ENCODE peak calls at places on chromosomes 1 and 21, in six cellular contexts. F is A549, Q is neuronal stem cell, R is astrocyte of the spinal cord, A is tibial artery, M is kidney. T is an unnamed sample.
A peak's percentile ranks its signal among the peaks of the same experiment; 100 is the strongest.

GRCh38 chr1:61951731-61952585 is 209.7 kb downstream of the PATJ start:
- DNase-seq in F (no peak), Q (peak; percentile 8), R (peak; percentile 78), A (no peak), M (no peak), T (no peak)

GRCh38 chr1:93079685-93080141 is 630 bp downstream of the MTF2 start:
- DNase-seq in F (no peak), Q (no peak), R (no peak), A (no peak), M (peak; percentile 77), T (peak; percentile 1)

GRCh38 chr1:201450721-201451291 is 18.2 kb downstream of the PHLDA3 start:
- DNase-seq in F (no peak), Q (no peak), R (peak; percentile 64), A (peak; percentile 68), M (peak; percentile 80), T (peak; percentile 93)

GRCh38 chr21:35352066-35352770 is 303.1 kb upstream of the RUNX1 start:
- DNase-seq in F (no peak), Q (no peak), R (peak; percentile 61), A (no peak), M (no peak), T (peak; percentile 74)

GRCh38 chr21:36609654-36610053 is 89.3 kb upstream of the SIM2 start:
- DNase-seq in F (no peak), Q (no peak), R (no peak), A (no peak), M (no peak), T (no peak)

GRCh38 chr1:98422821-98423220 is 238.7 kb upstream of the SNX7 start:
- DNase-seq in F (no peak), Q (no peak), R (peak; percentile 33), A (no peak), M (no peak), T (no peak)

GRCh38 chr21:34977333-34977732 is 71.8 kb downstream of the RUNX1 start:
- DNase-seq in F (no peak), Q (no peak), R (no peak), A (no peak), M (no peak), T (no peak)

GRCh38 chr1:196400478-196401453 is 207.5 kb downstream of the KCNT2 start:
- DNase-seq in F (no peak), Q (no peak), R (peak; percentile 94), A (peak; percentile 77), M (no peak), T (peak; percentile 82)

GRCh38 chr1:109272021-109272799 is 10.7 kb downstream of the PSRC1 start:
- DNase-seq in F (no peak), Q (no peak), R (no peak), A (no peak), M (peak; percentile 71), T (no peak)

GRCh38 chr21:32364801-32365200 is 28.0 kb downstream of the URB1 start:
- DNase-seq in F (no peak), Q (peak; percentile 18), R (peak; percentile 25), A (no peak), M (no peak), T (no peak)

GRCh38 chr1:93255222-93256079 is 74.9 kb downstream of the CCDC18 start:
- DNase-seq in F (no peak), Q (no peak), R (peak; percentile 70), A (no peak), M (no peak), T (peak; percentile 16)

GRCh38 chr1:17109897-17110554 is 9.2 kb downstream of the PADI2 start:
- DNase-seq in F (no peak), Q (no peak), R (no peak), A (no peak), M (no peak), T (no peak)

GRCh38 chr1:17112076-17112475 is 7.2 kb downstream of the PADI2 start:
- DNase-seq in F (no peak), Q (no peak), R (no peak), A (no peak), M (no peak), T (no peak)

GRCh38 chr1:17108360-17108759 is 10.9 kb downstream of the PADI2 start:
- DNase-seq in F (no peak), Q (no peak), R (no peak), A (no peak), M (no peak), T (no peak)

GRCh38 chr1:17110555-17110926 is 8.7 kb downstream of the PADI2 start:
- DNase-seq in F (no peak), Q (no peak), R (no peak), A (no peak), M (no peak), T (no peak)

GRCh38 chr1:17108786-17109185 is 10.5 kb downstream of the PADI2 start:
- DNase-seq in F (no peak), Q (no peak), R (no peak), A (no peak), M (no peak), T (no peak)
- H3K4me3 ChIP-seq in F (no peak overlapping the region), Q (no peak overlapping the region), R (no peak overlapping the region), A (no peak overlapping the region), M (no peak overlapping the region), T (no peak overlapping the region)

GRCh38 chr1:91224878-91225277 is 179.8 kb downstream of the HFM1 start:
- DNase-seq in F (no peak), Q (no peak), R (no peak), A (no peak), M (no peak), T (no peak)
- H3K4me3 ChIP-seq in F (no peak overlapping the region), Q (no peak overlapping the region), R (no peak overlapping the region), A (no peak overlapping the region), M (no peak overlapping the region), T (no peak overlapping the region)

DNA sequence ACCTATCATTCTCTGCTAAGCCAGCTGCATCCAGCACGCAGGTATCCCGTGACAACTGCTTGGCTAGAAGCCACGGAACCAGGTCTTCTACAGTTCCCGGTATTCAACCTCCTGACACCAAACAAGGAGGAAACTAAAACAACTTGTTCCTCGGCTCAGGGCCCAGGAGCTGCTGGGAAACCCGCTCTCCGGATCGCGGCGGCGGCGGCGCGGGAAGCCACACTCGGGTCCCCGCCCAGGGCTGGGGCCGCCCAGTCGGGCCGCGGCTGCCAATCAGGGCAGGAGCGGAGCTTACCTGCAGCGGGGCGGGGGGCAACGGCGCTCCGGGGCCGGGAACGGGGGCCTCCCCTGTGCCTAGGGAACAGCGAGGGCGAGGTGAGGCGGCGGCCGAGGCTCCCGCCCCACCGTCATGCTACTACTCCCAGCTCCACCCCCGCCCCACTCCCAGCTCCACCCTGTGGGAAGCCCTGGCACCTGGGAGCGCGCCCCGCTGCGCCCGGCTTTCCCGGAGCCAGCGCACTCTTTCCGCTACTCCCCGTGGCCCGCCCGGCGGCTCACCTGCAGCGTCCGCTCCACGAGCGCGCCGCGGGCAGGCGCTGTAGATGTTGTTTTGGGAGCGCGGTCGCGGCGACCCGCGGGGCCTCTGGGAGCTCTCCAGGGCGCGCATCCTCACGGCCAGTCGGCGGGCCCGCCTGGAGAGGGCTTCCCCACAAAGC is 12.1 kb downstream of the IL24 start:
- DNase-seq in F (peak; percentile 73), Q (no peak), R (no peak), A (no peak), M (peak; percentile 97), T (no peak)
- H3K4me3 ChIP-seq in F (peak overlapping the region; percentile 63), Q (peak overlapping the region; percentile 83), R (peak overlapping the region; percentile 31), A (peak overlapping the region; percentile 52), M (peak overlapping the region; percentile 12), T (peak overlapping the region; percentile 56)

DNA sequence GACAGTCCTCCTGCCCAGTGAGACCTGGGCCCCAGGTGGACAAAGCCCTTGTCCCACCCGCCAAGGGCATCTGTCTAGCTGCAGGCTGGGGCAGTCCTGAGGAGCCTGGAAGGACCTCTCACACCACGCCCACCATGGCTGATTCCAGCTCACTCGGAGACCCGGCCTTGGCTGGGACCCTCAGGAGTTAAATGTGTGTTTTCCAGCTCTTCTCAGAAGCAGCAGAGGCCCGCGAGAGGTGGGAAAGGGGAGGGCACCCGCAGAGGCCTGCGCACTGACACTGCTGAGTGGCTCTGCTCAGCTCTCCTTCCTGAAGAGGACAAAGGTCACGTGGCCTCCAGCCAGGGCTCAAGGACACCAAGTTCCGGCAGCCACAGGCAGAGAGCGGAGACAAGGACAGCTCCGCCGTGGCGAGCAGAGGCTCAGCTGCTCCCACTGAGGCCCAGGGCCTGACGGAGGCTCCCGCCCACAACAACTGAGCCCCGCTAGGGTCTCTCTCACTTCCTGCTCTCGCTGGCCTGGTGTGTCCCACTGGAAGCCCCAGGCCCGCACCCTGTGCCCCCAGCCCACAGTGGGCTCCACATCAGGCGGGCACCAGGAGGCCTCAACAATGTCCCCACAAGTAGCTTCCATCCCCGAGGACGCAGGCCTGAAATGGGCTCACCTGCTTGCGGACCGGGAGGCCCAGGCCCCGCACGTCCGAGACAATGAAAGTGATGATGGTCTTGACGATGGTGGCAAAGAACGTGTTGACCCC is 16.9 kb downstream of the SLC19A1 start:
- DNase-seq in F (no peak), Q (no peak), R (no peak), A (no peak), M (peak; percentile 87), T (no peak)
- H3K4me3 ChIP-seq in F (no peak overlapping the region), Q (peak overlapping the region; percentile 48), R (no peak overlapping the region), A (no peak overlapping the region), M (no peak overlapping the region), T (no peak overlapping the region)

GRCh38 chr1:184664042-184664659 is 90.5 kb downstream of the EDEM3 start:
- DNase-seq in F (peak; percentile 51), Q (peak; percentile 80), R (peak; percentile 64), A (peak; percentile 69), M (peak; percentile 90), T (no peak)
- H3K4me3 ChIP-seq in F (peak overlapping the region; percentile 25), Q (no peak overlapping the region), R (peak overlapping the region; percentile 31), A (peak overlapping the region; percentile 45), M (peak overlapping the region; percentile 27), T (peak overlapping the region; percentile 45)

GRCh38 chr1:228007054-228007800 is 429 bp downstream of the WNT3A start:
- DNase-seq in F (no peak), Q (no peak), R (no peak), A (no peak), M (no peak), T (no peak)

GRCh38 chr1:228005511-228006033 is 1.2 kb upstream of the WNT3A start:
- DNase-seq in F (no peak), Q (no peak), R (no peak), A (no peak), M (no peak), T (no peak)

GRCh38 chr1:228006034-228006792 is 585 bp upstream of the WNT3A start:
- DNase-seq in F (no peak), Q (no peak), R (no peak), A (no peak), M (no peak), T (no peak)

GRCh38 chr1:228007801-228008341 is 1.1 kb downstream of the WNT3A start:
- DNase-seq in F (no peak), Q (no peak), R (no peak), A (no peak), M (no peak), T (no peak)

GRCh38 chr1:228006793-228007053 is at the start of gene WNT3A:
- DNase-seq in F (no peak), Q (no peak), R (no peak), A (no peak), M (no peak), T (no peak)
- H3K4me3 ChIP-seq in F (peak within 1 kb of the TSS; percentile 37), Q (peak within 1 kb of the TSS; percentile 57), R (no peak within 1 kb of the TSS), A (no peak within 1 kb of the TSS), M (no peak within 1 kb of the TSS), T (no peak within 1 kb of the TSS)

T was measured in skeletal muscle cell.